ENCODE peak calls at places on chromosomes 4 and X, in eight cellular contexts. Z, V, J, O, I, L, S and U are unnamed samples.

GRCh38 chr4:7323872-7324650 is 110.7 kb downstream of the PSAPL1 start:
- DNase-seq in Z (peak; percentile 35), V (no peak), J (peak; percentile 30), O (no peak), I (no peak), L (no peak), S (no peak), U (no peak)

GRCh38 chr4:133129237-133129636 is 19.9 kb upstream of the PCDH10 start:
- DNase-seq in Z (no peak), V (no peak), J (no peak), O (no peak), I (no peak), L (no peak), S (no peak), U (no peak)

GRCh38 chr4:80215449-80216052 is 18.2 kb downstream of the PRDM8 start:
- DNase-seq in Z (no peak), V (peak; percentile 80), J (no peak), O (no peak), I (no peak), L (peak; percentile 57), S (no peak), U (peak; percentile 39)

GRCh38 chr4:54085284-54085683 is 14.7 kb upstream of the GSX2 start:
- DNase-seq in Z (peak; percentile 82), V (peak; percentile 66), J (no peak), O (no peak), I (no peak), L (peak; percentile 88), S (no peak), U (peak; percentile 96)

GRCh38 chr4:53899544-53900274 is 164.7 kb downstream of the CHIC2 start:
- DNase-seq in Z (no peak), V (no peak), J (no peak), O (peak; percentile 64), I (no peak), L (peak; percentile 94), S (no peak), U (no peak)

GRCh38 chr4:105243446-105243845 is 96.8 kb downstream of the TET2 start:
- DNase-seq in Z (no peak), V (no peak), J (no peak), O (no peak), I (no peak), L (no peak), S (no peak), U (no peak)

GRCh38 chrX:139759637-139760036 is 51.7 kb upstream of the MCF2 start:
- DNase-seq in Z (no peak), V (no peak), J (peak; percentile 27), O (no peak), I (no peak), L (peak; percentile 26), S (no peak), U (peak; percentile 40)

GRCh38 chr4:82850684-82851083 is 40.3 kb downstream of the SEC31A start:
- DNase-seq in Z (no peak), V (no peak), J (no peak), O (no peak), I (no peak), L (peak; percentile 17), S (no peak), U (no peak)

GRCh38 chr4:55947254-55947882 is 1.4 kb upstream of the CEP135 start:
- DNase-seq in Z (no peak), V (no peak), J (no peak), O (no peak), I (no peak), L (no peak), S (no peak), U (peak; percentile 21)

GRCh38 chr4:173990126-173990878 is 293.2 kb downstream of the FBXO8 start:
- DNase-seq in Z (no peak), V (peak; percentile 20), J (peak; percentile 34), O (no peak), I (no peak), L (peak; percentile 49), S (no peak), U (peak; percentile 42)

GRCh38 chr4:77669911-77670590 is 64.4 kb downstream of the CXCL13 start:
- DNase-seq in Z (no peak), V (no peak), J (no peak), O (no peak), I (no peak), L (no peak), S (no peak), U (no peak)

GRCh38 chr4:164768516-164768915 is 14.6 kb downstream of the SMIM31 start:
- DNase-seq in Z (no peak), V (peak; percentile 12), J (peak; percentile 9), O (no peak), I (no peak), L (peak; percentile 10), S (no peak), U (peak; percentile 13)

GRCh38 chr4:53816561-53816960 is 225.3 kb upstream of the LNX1 start:
- DNase-seq in Z (no peak), V (no peak), J (no peak), O (peak; percentile 45), I (no peak), L (peak; percentile 86), S (no peak), U (no peak)

GRCh38 chr4:139465922-139466321 is 12.0 kb downstream of the RAB33B start:
- DNase-seq in Z (no peak), V (no peak), J (no peak), O (no peak), I (no peak), L (no peak), S (no peak), U (peak; percentile 38)

GRCh38 chr4:10589308-10589707 is 95.3 kb downstream of the CLNK start:
- DNase-seq in Z (no peak), V (no peak), J (no peak), O (no peak), I (no peak), L (no peak), S (no peak), U (no peak)

GRCh38 chr4:125741825-125742452 is 427.2 kb downstream of the FAT4 start:
- DNase-seq in Z (no peak), V (no peak), J (peak; percentile 21), O (no peak), I (no peak), L (peak; percentile 35), S (no peak), U (peak; percentile 50)

GRCh38 chr4:48360285-48360965 is 19.1 kb downstream of the SLAIN2 start:
- DNase-seq in Z (no peak), V (no peak), J (no peak), O (peak; percentile 66), I (no peak), L (peak; percentile 79), S (no peak), U (peak; percentile 59)